ENCODE peak calls at places on chromosomes 5 and 9, in eight cellular contexts. I is right lobe of liver; K is effector memory CD4-positive, alpha-beta T cell; E is uterus; D is IMR-90; L is AG04450; G is PC-3; C is HL-60. Q is an unnamed sample.
A peak's percentile ranks its signal among the peaks of the same experiment; 100 is the strongest.

GRCh38 chr9:88189371-88189770 is 51.1 kb upstream of the SPATA31C2 start:
- DNase-seq in I (no peak), D (no peak), C (no peak), K (no peak), L (no peak), G (no peak), E (no peak), Q (no peak)

GRCh38 chr9:3032898-3033297 is 189.0 kb upstream of the PUM3 start:
- DNase-seq in D (no peak), G (no peak), K (no peak), L (no peak), C (no peak), E (no peak), I (no peak), Q (no peak)

GRCh38 chr9:75239176-75239575 is 150.9 kb downstream of the OSTF1 start:
- DNase-seq in I (peak; percentile 38), D (peak; percentile 29), G (peak; percentile 60), K (no peak), E (no peak), C (peak; percentile 93), L (no peak), Q (no peak)

GRCh38 chr9:130837002-130837511 is 2.0 kb downstream of the ABL1 start:
- DNase-seq in K (no peak), E (no peak), G (no peak), I (no peak), L (no peak), C (no peak), D (peak; percentile 67), Q (no peak)

GRCh38 chr5:86523718-86524117 is 94.0 kb upstream of the COX7C start:
- DNase-seq in C (no peak), I (no peak), G (no peak), E (no peak), L (no peak), D (no peak), K (no peak), Q (no peak)

GRCh38 chr9:95060916-95061315 is 256.6 kb downstream of the FANCC start:
- DNase-seq in I (no peak), L (no peak), G (no peak), D (no peak), K (no peak), E (no peak), C (no peak), Q (no peak)

GRCh38 chr5:151591144-151591819 is at the start of gene FAT2:
- DNase-seq in D (no peak), E (no peak), G (no peak), I (no peak), C (no peak), L (no peak), K (no peak), Q (no peak)

GRCh38 chr5:175443514-175444059 is 395 bp downstream of the DRD1 start:
- DNase-seq in K (no peak), I (no peak), L (no peak), D (no peak), E (no peak), G (no peak), C (no peak), Q (no peak)

GRCh38 chr9:79569814-79570448 is 1.8 kb upstream of the TLE4 start:
- DNase-seq in G (no peak), C (no peak), D (peak; percentile 18), E (no peak), I (no peak), K (no peak), L (no peak), Q (no peak)

GRCh38 chr5:5140051-5141010 is at the start of gene ADAMTS16:
- DNase-seq in L (no peak), E (no peak), G (no peak), D (no peak), I (no peak), C (no peak), K (no peak), Q (no peak)

GRCh38 chr5:3194684-3195083 is 400.9 kb upstream of the IRX1 start:
- DNase-seq in E (no peak), K (no peak), L (no peak), C (no peak), G (no peak), I (no peak), D (no peak), Q (no peak)

GRCh38 chr5:1016036-1016435 is 7.4 kb downstream of the NKD2 start:
- DNase-seq in D (no peak), E (no peak), L (no peak), G (no peak), K (no peak), C (no peak), I (peak; percentile 67), Q (no peak)

GRCh38 chr9:130931508-130932150 is 7.4 kb downstream of the FIBCD1 start:
- DNase-seq in I (no peak), E (no peak), G (no peak), L (no peak), C (no peak), D (no peak), K (no peak), Q (no peak)

DNA sequence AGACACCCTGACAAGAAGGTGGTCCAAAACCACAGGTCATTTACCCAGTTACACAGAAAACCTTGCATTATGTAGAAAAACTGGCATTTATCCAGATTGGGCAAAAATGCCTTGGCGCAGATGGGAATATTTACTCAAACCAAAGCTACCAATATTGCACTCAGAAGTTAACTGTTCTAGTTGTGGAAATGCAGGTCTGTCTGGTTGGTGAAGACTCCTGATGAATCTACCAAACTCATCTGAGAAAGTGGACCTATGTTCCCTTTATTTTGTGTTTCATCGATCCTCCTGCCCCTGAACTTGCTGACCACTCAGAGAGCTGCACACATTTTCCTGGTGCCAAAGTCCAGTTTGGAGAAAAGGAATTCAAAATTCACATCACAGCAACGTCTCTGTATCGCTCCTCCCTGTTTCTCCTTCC is 85.2 kb upstream of the ALDH1A1 start:
- DNase-seq in K (no peak), L (no peak), C (no peak), I (no peak), E (no peak), D (no peak), G (no peak), Q (no peak)
- H3K27ac ChIP-seq in K (no peak overlapping the region), L (no peak overlapping the region), C (no peak overlapping the region), I (peak overlapping the region; percentile 77), E (peak overlapping the region; percentile 80), D (no peak overlapping the region), G (no peak overlapping the region), Q (no peak overlapping the region)

DNA sequence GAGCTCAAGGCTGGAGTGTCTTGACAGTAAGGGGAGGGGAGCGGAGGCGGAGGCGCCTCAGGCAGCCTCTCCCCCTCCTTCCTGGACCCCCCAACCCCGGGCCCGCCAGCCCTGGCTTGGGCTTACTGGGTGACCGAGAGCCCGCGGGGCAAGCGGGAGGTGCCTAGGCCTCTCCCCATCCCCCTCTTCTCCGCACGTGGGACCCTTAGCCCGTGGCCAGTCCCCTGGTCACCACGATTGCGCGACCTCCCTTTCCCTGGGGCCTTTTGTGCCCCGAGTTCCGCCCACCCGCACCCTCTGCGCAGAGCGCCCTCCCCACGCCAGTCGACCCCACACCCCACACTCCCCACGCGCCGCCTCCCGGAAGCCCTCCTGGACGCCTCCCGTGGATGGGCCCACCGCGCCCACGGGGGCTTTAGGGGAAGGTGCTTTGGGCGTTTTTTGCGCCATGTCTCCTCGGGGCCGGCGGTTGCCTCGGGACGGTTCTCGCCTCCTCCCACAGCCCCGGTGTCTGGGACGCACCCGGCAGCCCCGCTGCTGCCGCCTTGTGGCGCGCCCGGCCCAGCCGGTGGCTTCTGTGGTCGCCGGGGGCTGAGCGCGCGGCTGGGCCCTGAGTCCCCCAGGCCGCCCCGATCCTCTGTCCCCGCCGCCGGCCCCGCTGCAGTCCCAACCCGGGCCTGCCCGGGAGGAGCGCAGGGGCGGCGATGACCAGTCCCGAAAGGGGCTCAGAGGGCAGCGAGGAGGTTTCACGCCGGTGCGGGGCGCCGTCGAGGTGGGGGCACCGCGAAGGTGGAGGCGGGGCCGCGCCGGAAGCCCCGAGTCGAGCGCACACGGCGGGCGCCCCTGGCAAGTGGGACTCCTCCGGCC is 3.2 kb downstream of the TOR4A start:
- DNase-seq in L (no peak), D (no peak), C (no peak), G (no peak), K (no peak), I (peak; percentile 30), E (no peak), Q (no peak)
- H3K4me3 ChIP-seq in L (no peak overlapping the region), D (no peak overlapping the region), C (no peak overlapping the region), G (no peak overlapping the region), K (no peak overlapping the region), I (no peak overlapping the region), E (no peak overlapping the region), Q (no peak overlapping the region)

DNA sequence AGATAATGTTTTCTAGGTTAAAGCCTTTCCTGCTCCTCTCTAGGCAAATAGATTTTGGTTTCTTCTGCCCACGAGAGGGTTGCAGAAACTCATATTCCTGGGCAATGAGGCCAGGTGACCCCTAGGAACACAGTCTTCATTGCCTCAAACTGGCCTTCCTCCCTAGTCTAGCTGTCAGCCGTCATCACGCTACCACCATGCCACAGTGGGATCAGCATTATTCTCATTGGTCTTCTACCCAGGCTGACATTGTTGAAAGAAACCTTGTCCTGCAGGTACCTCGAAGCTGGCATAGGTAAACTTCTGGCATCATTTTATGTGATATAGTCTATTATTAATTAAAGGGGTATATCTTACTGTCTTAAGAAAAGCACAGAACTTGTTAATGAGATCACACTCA is 51.1 kb downstream of the ELL2 start:
- DNase-seq in E (no peak), K (no peak), I (no peak), G (no peak), C (no peak), L (no peak), D (no peak), Q (no peak)
- H3K27ac ChIP-seq in E (no peak overlapping the region), K (no peak overlapping the region), I (no peak overlapping the region), G (no peak overlapping the region), C (no peak overlapping the region), L (no peak overlapping the region), D (peak overlapping the region; percentile 26), Q (no peak overlapping the region)

GRCh38 chr5:178117911-178118310 is 4.6 kb downstream of the N4BP3 start:
- DNase-seq in K (no peak), D (no peak), L (no peak), C (no peak), I (no peak), G (no peak), E (no peak), Q (no peak)

GRCh38 chr5:178116406-178116885 is 3.1 kb downstream of the N4BP3 start:
- DNase-seq in D (no peak), E (no peak), G (no peak), I (no peak), C (peak; percentile 16), L (no peak), K (peak; percentile 75), Q (peak; percentile 85)

GRCh38 chr5:178115835-178116405 is 2.6 kb downstream of the N4BP3 start:
- DNase-seq in I (no peak), D (no peak), G (no peak), C (no peak), K (no peak), L (no peak), E (no peak), Q (no peak)

GRCh38 chr5:178119915-178120660 is 6.8 kb downstream of the N4BP3 start:
- DNase-seq in I (no peak), K (no peak), D (no peak), L (no peak), G (no peak), C (no peak), E (no peak), Q (no peak)

DNA sequence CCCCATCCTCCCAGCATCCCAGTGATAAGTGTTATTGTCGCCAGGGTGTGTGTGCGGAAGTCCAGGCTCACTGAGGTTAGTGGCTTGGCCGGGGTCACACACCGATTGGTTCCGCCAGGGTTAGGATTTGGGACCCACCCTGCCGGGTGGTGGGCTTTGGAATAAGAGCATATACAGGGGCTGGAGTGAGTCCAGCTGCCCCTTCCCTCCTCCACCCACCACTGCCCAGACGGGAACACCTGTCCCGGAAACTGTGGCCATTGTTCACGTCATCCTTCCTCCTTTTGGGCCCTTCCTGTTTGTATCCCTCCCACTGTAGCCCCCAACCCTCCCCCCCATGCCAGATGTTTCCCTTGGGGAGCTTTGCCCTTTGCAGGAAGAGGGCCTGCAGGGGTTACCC is 5.0 kb downstream of the N4BP3 start:
- DNase-seq in K (no peak), D (no peak), C (no peak), E (no peak), G (no peak), I (no peak), L (no peak), Q (no peak)
- H3K4me3 ChIP-seq in K (no peak overlapping the region), D (no peak overlapping the region), C (no peak overlapping the region), E (no peak overlapping the region), G (no peak overlapping the region), I (no peak overlapping the region), L (no peak overlapping the region), Q (no peak overlapping the region)

Q was measured in CD8-positive, alpha-beta memory T cell.